ENCODE peak calls at places on chromosomes 16 and 17, in five cellular contexts. B is NCI-H2171 treated with DMSO at 0.1 percent for 48 hours; R is stimulated activated CD8-positive, alpha-beta memory T cell treated with anti-CD3 and anti-CD28 coated beads, Interleukin-2, amount 100 ng/mL, for 48 hours; G is RPMI8226; E is naive thymus-derived CD8-positive, alpha-beta T cell. W is an unnamed sample.

GRCh38 chr16:9053006-9053601 is 38.3 kb upstream of the HAPSTR1 start:
- DNase-seq in B (no peak), R (no peak), G (peak), E (no peak), W (no peak)

GRCh38 chr16:85420501-85421337 is 192.4 kb upstream of the GSE1 start:
- DNase-seq in B (no peak), R (peak), G (peak), E (peak), W (peak)

GRCh38 chr17:50365649-50366393 is 7.2 kb downstream of the MRPL27 start:
- DNase-seq in B (peak), R (no peak), G (no peak), E (no peak), W (no peak)

GRCh38 chr17:10843806-10844205 is 5.9 kb upstream of the PIRT start:
- DNase-seq in B (no peak), R (no peak), G (no peak), E (no peak), W (no peak)

GRCh38 chr17:38454528-38454927 is 26.3 kb downstream of the ARHGAP23 start:
- DNase-seq in B (no peak), R (no peak), G (peak), E (no peak), W (no peak)

GRCh38 chr17:37842401-37842800 is 81.8 kb upstream of the TBC1D3K start:
- DNase-seq in B (no peak), R (no peak), G (no peak), E (no peak), W (no peak)

GRCh38 chr17:9684955-9685621 is 39.8 kb downstream of the USP43 start:
- DNase-seq in B (no peak), R (no peak), G (no peak), E (no peak), W (no peak)

GRCh38 chr17:2690165-2691068 is 21.1 kb downstream of the CLUH start:
- DNase-seq in B (no peak), R (no peak), G (no peak), E (no peak), W (no peak)

GRCh38 chr16:10940501-10941079 is 1.7 kb downstream of the DEXI start:
- DNase-seq in B (no peak), R (no peak), G (peak), E (no peak), W (no peak)

GRCh38 chr17:58210922-58211321 is 8.1 kb downstream of the MKS1 start:
- DNase-seq in B (no peak), R (no peak), G (no peak), E (no peak), W (no peak)

GRCh38 chr17:68290268-68290954 is 516 bp downstream of the SLC16A6 start:
- DNase-seq in B (no peak), R (peak), G (peak), E (peak), W (peak)

GRCh38 chr17:6435968-6436367 is 1.0 kb upstream of the AIPL1 start:
- DNase-seq in B (peak), R (peak), G (peak), E (peak), W (peak)

GRCh38 chr17:78735832-78736525 is 46.1 kb downstream of the CYTH1 start:
- DNase-seq in B (peak), R (no peak), G (peak), E (peak), W (peak)

GRCh38 chr17:2449486-2449885 is 48.6 kb upstream of the MNT start:
- DNase-seq in B (peak), R (no peak), G (no peak), E (no peak), W (no peak)

GRCh38 chr17:2776589-2777241 is 19.5 kb upstream of the RAP1GAP2 start:
- DNase-seq in B (peak), R (no peak), G (no peak), E (no peak), W (no peak)

GRCh38 chr16:24984903-24985675 is 30.1 kb downstream of the ARHGAP17 start:
- DNase-seq in B (no peak), R (no peak), G (no peak), E (no peak), W (no peak)

GRCh38 chr17:77512062-77512946 is 371.5 kb downstream of the SEC14L1 start:
- DNase-seq in B (no peak), R (no peak), G (no peak), E (no peak), W (no peak)

GRCh38 chr17:76032073-76032779 is 5.1 kb upstream of the EVPL start:
- DNase-seq in B (peak), R (no peak), G (peak), E (no peak), W (no peak)